ENCODE peak calls at places on chromosomes 5 and 9, in four cellular contexts. One of them, this sample, is unnamed.

GRCh38 chr9:123796618-123797484 is 133.1 kb downstream of the DENND1A start:
- DNase-seq in COR-L47: no peak
- DNase-seq in psoas muscle: no peak
- DNase-seq in nucleus accumbens: no peak
- DNase-seq in this sample: no peak

GRCh38 chr9:38048319-38048969 is 20.6 kb downstream of the SHB start:
- DNase-seq in COR-L47: no peak
- DNase-seq in psoas muscle: peak
- DNase-seq in nucleus accumbens: no peak
- DNase-seq in this sample: no peak

GRCh38 chr9:35756743-35757526 is 2.9 kb upstream of the MSMP start:
- DNase-seq in COR-L47: peak
- DNase-seq in psoas muscle: peak
- DNase-seq in nucleus accumbens: peak
- DNase-seq in this sample: peak

GRCh38 chr9:136589766-136590740 is 44.2 kb upstream of the NOTCH1 start:
- DNase-seq in COR-L47: no peak
- DNase-seq in psoas muscle: peak
- DNase-seq in nucleus accumbens: no peak
- DNase-seq in this sample: no peak

GRCh38 chr9:37859043-37859442 is 44.9 kb downstream of the SLC25A51 start:
- DNase-seq in COR-L47: no peak
- DNase-seq in psoas muscle: no peak
- DNase-seq in nucleus accumbens: no peak
- DNase-seq in this sample: no peak

GRCh38 chr9:121201045-121201737 is 478 bp downstream of the RAB14 start:
- DNase-seq in COR-L47: peak
- DNase-seq in psoas muscle: peak
- DNase-seq in nucleus accumbens: peak
- DNase-seq in this sample: no peak

GRCh38 chr9:92882276-92882675 is 4.4 kb upstream of the ZNF484 start:
- DNase-seq in COR-L47: no peak
- DNase-seq in psoas muscle: no peak
- DNase-seq in nucleus accumbens: no peak
- DNase-seq in this sample: no peak

GRCh38 chr9:136327313-136327971 is at the start of gene GPSM1:
- DNase-seq in COR-L47: no peak
- DNase-seq in psoas muscle: no peak
- DNase-seq in nucleus accumbens: peak
- DNase-seq in this sample: peak

GRCh38 chr5:6728011-6728794 is 15.0 kb downstream of the TENT4A start:
- DNase-seq in COR-L47: no peak
- DNase-seq in psoas muscle: no peak
- DNase-seq in nucleus accumbens: no peak
- DNase-seq in this sample: peak

GRCh38 chr9:107637421-107638420 is 148.2 kb upstream of the KLF4 start:
- DNase-seq in COR-L47: peak
- DNase-seq in psoas muscle: peak
- DNase-seq in nucleus accumbens: peak
- DNase-seq in this sample: peak

GRCh38 chr5:33944543-33945132 is 8.5 kb downstream of the RXFP3 start:
- DNase-seq in COR-L47: no peak
- DNase-seq in psoas muscle: peak
- DNase-seq in nucleus accumbens: no peak
- DNase-seq in this sample: no peak

GRCh38 chr9:92711146-92711545 is 41.2 kb upstream of the IPPK start:
- DNase-seq in COR-L47: no peak
- DNase-seq in psoas muscle: no peak
- DNase-seq in nucleus accumbens: no peak
- DNase-seq in this sample: no peak

GRCh38 chr9:36698984-36699383 is 126.3 kb downstream of the MELK start:
- DNase-seq in COR-L47: no peak
- DNase-seq in psoas muscle: no peak
- DNase-seq in nucleus accumbens: no peak
- DNase-seq in this sample: no peak

GRCh38 chr5:136080113-136080482 is 51.3 kb downstream of the TGFBI start:
- DNase-seq in COR-L47: no peak
- DNase-seq in psoas muscle: no peak
- DNase-seq in nucleus accumbens: no peak
- DNase-seq in this sample: no peak

GRCh38 chr5:1410156-1411014 is 34.9 kb downstream of the SLC6A3 start:
- DNase-seq in COR-L47: no peak
- DNase-seq in psoas muscle: peak
- DNase-seq in nucleus accumbens: no peak
- DNase-seq in this sample: no peak

GRCh38 chr9:132973713-132974112 is 4.8 kb upstream of the GFI1B start:
- DNase-seq in COR-L47: no peak
- DNase-seq in psoas muscle: no peak
- DNase-seq in nucleus accumbens: no peak
- DNase-seq in this sample: no peak

GRCh38 chr9:75488082-75488713 is 399.9 kb downstream of the OSTF1 start:
- DNase-seq in COR-L47: no peak
- DNase-seq in psoas muscle: peak
- DNase-seq in nucleus accumbens: no peak
- DNase-seq in this sample: no peak

This sample was measured in ovary.